ENCODE peak calls at places on chromosomes 12 and 14, in four cellular contexts. E, J, S and B are unnamed samples.

GRCh38 chr14:79342942-79343341 is 868.4 kb downstream of the DIO2 start:
- DNase-seq in E (no peak), J (no peak), S (no peak), B (no peak)

GRCh38 chr12:118060301-118061010 is 523 bp downstream of the WSB2 start:
- DNase-seq in S (no peak), E (no peak), J (peak; percentile 51), B (peak; percentile 34)

GRCh38 chr12:122851820-122852219 is 16.6 kb downstream of the HIP1R start:
- DNase-seq in S (no peak), E (peak; percentile 50), J (peak; percentile 59), B (no peak)

GRCh38 chr12:110123861-110124183 is 335 bp upstream of the IFT81 start:
- DNase-seq in E (no peak), J (no peak), S (no peak), B (no peak)

GRCh38 chr12:50203691-50204090 is 36.5 kb upstream of the CERS5 start:
- DNase-seq in J (no peak), E (peak; percentile 59), S (no peak), B (no peak)

GRCh38 chr12:1830981-1831930 is 10.9 kb downstream of the LRTM2 start:
- DNase-seq in J (peak; percentile 24), S (no peak), E (peak; percentile 68), B (no peak)

GRCh38 chr14:58587271-58587670 is 50.5 kb upstream of the DACT1 start:
- DNase-seq in S (no peak), J (no peak), E (no peak), B (no peak)

GRCh38 chr12:16150290-16150689 is 127.2 kb downstream of the SLC15A5 start:
- DNase-seq in J (no peak), S (no peak), E (no peak), B (no peak)

GRCh38 chr12:98637068-98637467 is 7.5 kb downstream of the IKBIP start:
- DNase-seq in J (no peak), S (no peak), E (no peak), B (no peak)

GRCh38 chr12:96743606-96744005 is 163.5 kb upstream of the NEDD1 start:
- DNase-seq in J (no peak), S (no peak), E (no peak), B (no peak)

GRCh38 chr14:95523051-95523817 is 6.8 kb upstream of the SYNE3 start:
- DNase-seq in S (no peak), E (no peak), J (no peak), B (no peak)

GRCh38 chr12:25740617-25741016 is 187.5 kb upstream of the LMNTD1 start:
- DNase-seq in E (no peak), S (no peak), J (no peak), B (no peak)

GRCh38 chr12:25741917-25742316 is 188.8 kb upstream of the LMNTD1 start:
- DNase-seq in J (no peak), S (no peak), E (no peak), B (no peak)

GRCh38 chr12:25745281-25745680 is 192.2 kb upstream of the LMNTD1 start:
- DNase-seq in E (no peak), S (no peak), J (no peak), B (no peak)

GRCh38 chr12:25743679-25744078 is 190.6 kb upstream of the LMNTD1 start:
- DNase-seq in E (no peak), S (no peak), J (no peak), B (no peak)

DNA sequence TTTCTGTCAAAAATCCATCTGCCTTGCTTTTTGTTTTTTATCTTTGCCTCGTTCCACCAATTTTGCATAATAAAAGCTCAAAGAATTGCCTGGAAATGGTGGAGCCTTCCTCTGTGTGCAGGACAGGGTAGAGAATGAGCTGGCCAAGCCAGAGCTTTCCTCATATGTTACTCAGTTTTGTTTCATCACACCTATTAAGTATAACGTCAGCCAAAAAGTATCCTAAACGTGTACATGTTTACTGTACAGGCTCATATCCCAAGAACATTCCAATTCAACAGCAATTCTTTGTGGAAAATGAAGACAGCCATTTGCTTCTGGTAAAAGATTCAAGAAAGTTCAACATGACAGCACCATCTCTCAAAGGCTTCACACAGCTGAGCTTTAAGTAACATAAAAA is 191.3 kb upstream of the LMNTD1 start:
- DNase-seq in J (no peak), S (no peak), E (no peak), B (no peak)
- H3K27ac ChIP-seq in J (no peak overlapping the region), S (no peak overlapping the region), E (no peak overlapping the region), B (no peak overlapping the region)

GRCh38 chr12:104735801-104736200 is 222.3 kb downstream of the SLC41A2 start:
- DNase-seq in E (no peak), S (no peak), J (no peak), B (no peak)
- H3K36me3 ChIP-seq in E (no peaks in the 10 kb centered on the region), S (no peaks in the 10 kb centered on the region), J (no peaks in the 10 kb centered on the region), B (no peaks in the 10 kb centered on the region)

DNA sequence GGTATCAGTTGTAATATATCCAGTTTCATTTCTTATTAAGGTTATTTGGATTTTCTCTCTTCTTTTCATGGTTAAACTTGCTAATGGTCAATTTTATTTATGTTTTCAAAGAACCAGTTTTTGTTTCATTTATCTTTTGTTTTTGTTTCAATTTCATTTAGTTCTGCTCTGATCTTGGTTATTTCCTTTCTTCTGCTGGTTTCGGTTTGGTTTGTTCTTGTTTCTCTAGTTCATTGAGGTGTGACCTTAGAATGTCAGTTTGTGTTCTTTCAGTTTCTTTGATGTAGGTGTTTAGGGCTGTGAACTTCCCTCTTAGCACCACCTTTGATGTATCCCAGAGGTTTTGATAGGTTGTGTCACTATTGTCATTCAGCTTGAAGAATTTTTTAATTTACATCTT is 145.6 kb upstream of the SLCO1B1 start:
- DNase-seq in J (no peak), S (no peak), E (no peak), B (no peak)
- H3K27ac ChIP-seq in J (no peak overlapping the region), S (no peak overlapping the region), E (no peak overlapping the region), B (no peak overlapping the region)

GRCh38 chr14:90274019-90274418 is 17.7 kb downstream of the PSMC1 start:
- DNase-seq in J (no peak), S (no peak), E (no peak), B (no peak)
- H3K36me3 ChIP-seq in J (no peaks in the 10 kb centered on the region), S (peaks cover 38% of the 10 kb centered on the region), E (no peaks in the 10 kb centered on the region), B (peaks cover 9% of the 10 kb centered on the region)

DNA sequence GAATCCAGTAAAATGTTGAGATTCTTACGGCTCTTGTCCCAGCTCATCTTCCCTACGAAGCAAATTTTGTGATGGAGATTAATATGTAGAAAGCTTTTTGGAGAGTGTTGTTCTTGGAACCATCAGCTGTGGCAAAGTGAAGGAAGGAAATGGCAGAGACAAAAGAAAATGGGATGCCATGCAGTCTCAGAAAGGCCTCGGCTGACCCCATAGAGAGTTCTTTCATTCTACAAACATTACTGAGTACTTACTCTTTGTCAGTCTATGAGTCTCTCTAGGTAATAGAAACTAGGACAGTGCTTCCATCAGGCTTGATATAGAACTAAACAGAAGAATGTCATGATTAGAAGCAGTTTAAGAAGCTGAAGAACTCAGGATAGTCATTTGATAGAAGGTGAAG is 134.1 kb downstream of the PLEKHA5 start:
- DNase-seq in S (no peak), E (no peak), J (no peak), B (no peak)
- H3K27ac ChIP-seq in S (no peak overlapping the region), E (no peak overlapping the region), J (no peak overlapping the region), B (no peak overlapping the region)

DNA sequence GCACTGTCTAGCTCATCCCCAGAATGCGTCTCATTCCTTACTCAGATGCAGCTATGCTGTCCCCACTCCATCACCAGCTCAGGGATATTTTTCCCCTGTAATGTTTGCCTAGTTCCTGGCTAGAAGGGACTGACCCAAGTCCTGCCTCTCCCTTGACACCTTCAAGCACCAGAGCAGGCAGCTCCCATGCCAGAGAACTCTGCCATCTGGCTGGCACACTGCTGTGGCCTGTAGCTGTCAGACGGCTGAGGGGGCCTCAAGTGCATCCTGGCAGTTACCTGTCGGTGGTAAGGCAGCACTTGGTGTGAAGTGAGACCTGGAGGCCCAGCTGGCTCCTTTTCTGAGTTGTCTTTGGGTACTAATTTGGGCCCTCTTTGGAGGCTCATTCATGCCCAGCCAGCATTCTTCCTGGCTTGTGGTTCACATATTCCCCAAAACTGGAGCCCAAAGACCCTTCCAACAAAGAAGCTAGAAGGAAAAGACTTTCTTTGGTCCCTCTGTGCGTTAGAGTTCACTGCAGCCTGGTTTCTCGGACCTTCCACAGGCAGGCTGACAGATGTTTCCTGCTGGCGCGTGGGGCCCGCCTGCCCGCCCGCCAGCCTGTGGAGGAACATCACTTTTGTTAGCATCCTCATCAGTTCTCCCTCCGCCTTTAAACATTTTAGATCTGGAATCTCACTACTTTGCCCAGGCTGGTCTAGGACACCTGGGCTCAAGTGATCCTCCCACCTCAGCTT is 33.0 kb downstream of the RNF34 start:
- DNase-seq in S (no peak), J (no peak), E (no peak), B (no peak)
- H3K36me3 ChIP-seq in S (peaks cover 29% of the 10 kb centered on the region), J (no peaks in the 10 kb centered on the region), E (peaks cover 18% of the 10 kb centered on the region), B (peaks cover 51% of the 10 kb centered on the region)

GRCh38 chr12:121296618-121297476 is at the start of gene CAMKK2:
- DNase-seq in J (peak; percentile 71), S (no peak), E (peak; percentile 44), B (peak; percentile 90)

GRCh38 chr12:121299662-121300061 is 3.2 kb upstream of the CAMKK2 start:
- DNase-seq in E (no peak), J (no peak), S (no peak), B (no peak)

GRCh38 chr12:121301876-121302275 is 5.4 kb upstream of the CAMKK2 start:
- DNase-seq in J (no peak), S (no peak), E (no peak), B (no peak)

GRCh38 chr12:121304306-121304705 is 7.8 kb upstream of the CAMKK2 start:
- DNase-seq in J (no peak), S (no peak), E (no peak), B (no peak)

DNA sequence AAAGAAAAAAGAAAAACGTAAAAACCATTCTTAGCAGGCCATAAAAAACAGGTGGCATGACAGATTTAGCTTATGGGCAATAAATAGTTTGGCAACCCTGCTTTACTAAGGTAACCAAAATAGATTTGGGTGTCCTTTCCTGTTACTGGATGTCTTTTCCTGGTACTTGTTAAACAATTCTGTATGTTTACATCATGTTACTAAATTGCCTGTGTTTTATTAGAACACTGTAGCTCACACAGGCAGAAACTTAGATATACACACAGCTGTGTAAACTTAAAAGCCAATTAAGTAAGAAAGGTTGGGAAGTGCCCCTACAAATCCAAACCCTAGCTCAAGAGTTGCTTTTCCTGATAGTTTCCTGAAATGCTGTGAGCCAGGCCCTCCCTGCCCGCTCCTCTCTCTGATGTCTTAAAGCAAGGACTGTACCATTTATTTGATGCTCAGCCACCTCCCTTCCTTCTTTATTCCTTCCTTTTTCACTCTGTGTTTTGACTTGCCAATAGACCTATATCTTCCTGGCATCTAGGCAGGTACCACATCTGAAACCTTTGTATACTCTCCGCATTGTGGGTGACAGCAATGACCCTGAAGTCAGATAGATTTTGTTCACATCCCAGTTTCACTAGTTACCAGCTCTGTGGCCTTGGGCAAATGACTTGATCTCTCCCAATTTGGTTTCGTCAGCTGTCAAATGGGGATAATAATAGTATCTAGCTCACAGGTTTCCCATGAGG is 3.7 kb upstream of the CAMKK2 start:
- DNase-seq in E (no peak), J (no peak), S (no peak), B (no peak)
- H3K27ac ChIP-seq in E (no peak overlapping the region), J (no peak overlapping the region), S (no peak overlapping the region), B (no peak overlapping the region)

DNA sequence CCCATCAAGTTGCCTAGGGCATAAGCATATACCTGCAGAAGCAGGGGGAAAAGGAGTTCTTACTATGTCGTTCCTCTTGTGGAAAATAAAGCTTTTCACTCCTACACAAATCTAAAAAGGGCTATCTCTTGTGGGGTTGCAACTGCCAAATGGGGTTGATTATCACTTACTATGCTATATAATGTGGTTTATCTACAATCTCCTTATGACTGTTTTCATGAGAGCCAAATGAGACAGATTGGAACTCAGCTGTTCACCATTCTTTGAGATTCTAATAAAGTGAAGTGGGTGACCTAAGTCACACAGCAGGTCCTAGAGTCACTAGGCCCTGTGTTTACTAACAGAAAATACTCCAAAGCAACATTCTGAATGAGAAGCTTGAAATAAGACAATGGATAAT is 47.7 kb downstream of the CIT start:
- DNase-seq in J (no peak), S (no peak), E (no peak), B (no peak)
- H3K36me3 ChIP-seq in J (no peaks in the 10 kb centered on the region), S (no peaks in the 10 kb centered on the region), E (no peaks in the 10 kb centered on the region), B (no peaks in the 10 kb centered on the region)